ENCODE peak calls at places on chromosome 1, in eight cellular contexts. O, W, T, B, Z, J, P and Q are unnamed samples.
A peak's percentile ranks its signal among the peaks of the same experiment; 100 is the strongest.

GRCh38 chr1:20485527-20486456 is at the start of gene CAMK2N1:
- DNase-seq in P (no peak), O (no peak), B (peak; percentile 87), J (peak; percentile 86), Z (peak; percentile 78), T (peak; percentile 67), W (peak; percentile 64), Q (peak; percentile 80)

GRCh38 chr1:1775364-1776226 is 2.7 kb downstream of the NADK start:
- DNase-seq in T (no peak), Z (peak; percentile 25), J (no peak), W (no peak), O (no peak), B (no peak), P (no peak), Q (no peak)

GRCh38 chr1:164637461-164638375 is 78.7 kb downstream of the PBX1 start:
- DNase-seq in O (no peak), P (no peak), Z (no peak), B (peak; percentile 26), T (no peak), J (no peak), W (peak; percentile 66), Q (peak; percentile 78)

GRCh38 chr1:192949783-192950182 is 109.4 kb downstream of the UCHL5 start:
- DNase-seq in J (no peak), Z (no peak), T (no peak), P (no peak), O (no peak), B (no peak), W (no peak), Q (no peak)

GRCh38 chr1:192578144-192578909 is 2.8 kb downstream of the RGS1 start:
- DNase-seq in B (no peak), J (no peak), Z (no peak), W (no peak), P (no peak), T (no peak), O (no peak), Q (no peak)

GRCh38 chr1:205950280-205950679 is 7.0 kb upstream of the SLC26A9 start:
- DNase-seq in W (peak; percentile 71), J (no peak), O (peak; percentile 70), B (peak; percentile 76), T (no peak), P (no peak), Z (no peak), Q (no peak)

GRCh38 chr1:12438349-12438924 is 179.6 kb downstream of the DHRS3 start:
- DNase-seq in T (peak; percentile 45), Z (no peak), B (no peak), O (no peak), W (no peak), P (no peak), J (no peak), Q (no peak)

GRCh38 chr1:218739426-218739825 is 394.3 kb downstream of the TGFB2 start:
- DNase-seq in J (peak; percentile 68), T (no peak), W (no peak), P (peak; percentile 65), B (no peak), O (peak; percentile 70), Z (no peak), Q (peak; percentile 48)

GRCh38 chr1:209483691-209484090 is 99.8 kb upstream of the CAMK1G start:
- DNase-seq in T (no peak), J (no peak), O (no peak), B (no peak), W (no peak), P (no peak), Z (no peak), Q (no peak)